ENCODE peak calls at places on chromosomes 3 and 15, in six cellular contexts. D, O, G, M, E and L are unnamed samples.
A peak's percentile ranks its signal among the peaks of the same experiment; 100 is the strongest.

GRCh38 chr15:34109775-34110663 is 8.1 kb downstream of the PGBD4 start:
- DNase-seq in D (no peak), O (peak; percentile 64), G (no peak), M (peak; percentile 60), E (no peak), L (peak; percentile 9)

GRCh38 chr3:56844536-56844935 is 42.8 kb upstream of the ARHGEF3 start:
- DNase-seq in D (no peak), O (no peak), G (no peak), M (no peak), E (no peak), L (no peak)

GRCh38 chr3:62049033-62049432 is 324.3 kb downstream of the FEZF2 start:
- DNase-seq in D (no peak), O (no peak), G (no peak), M (peak; percentile 6), E (no peak), L (peak; percentile 3)

GRCh38 chr15:36517758-36518157 is 61.7 kb upstream of the CDIN1 start:
- DNase-seq in D (no peak), O (no peak), G (no peak), M (no peak), E (no peak), L (no peak)

GRCh38 chr3:133292251-133292650 is 107.6 kb upstream of the BFSP2 start:
- DNase-seq in D (no peak), O (no peak), G (no peak), M (no peak), E (no peak), L (no peak)

GRCh38 chr3:60835796-60836195 is 415.5 kb downstream of the FHIT start:
- DNase-seq in D (no peak), O (no peak), G (no peak), M (no peak), E (no peak), L (no peak)

GRCh38 chr3:141124715-141125114 is 73.6 kb downstream of the SPSB4 start:
- DNase-seq in D (no peak), O (no peak), G (no peak), M (no peak), E (no peak), L (no peak)

GRCh38 chr3:155169221-155169620 is 89.1 kb downstream of the MME start:
- DNase-seq in D (no peak), O (no peak), G (no peak), M (no peak), E (no peak), L (no peak)

GRCh38 chr3:14456794-14457193 is 54.4 kb downstream of the SLC6A6 start:
- DNase-seq in D (no peak), O (no peak), G (no peak), M (no peak), E (no peak), L (no peak)

GRCh38 chr3:57892423-57892822 is 115.8 kb upstream of the FLNB start:
- DNase-seq in D (no peak), O (no peak), G (no peak), M (peak; percentile 33), E (no peak), L (no peak)

GRCh38 chr15:40990789-40991188 is 37.5 kb downstream of the CHAC1 start:
- DNase-seq in D (no peak), O (no peak), G (no peak), M (no peak), E (no peak), L (no peak)

GRCh38 chr15:77507151-77507847 is 86.6 kb downstream of the HMG20A start:
- DNase-seq in D (no peak), O (no peak), G (no peak), M (no peak), E (no peak), L (peak; percentile 24)

GRCh38 chr3:57809609-57809968 is 53.5 kb downstream of the SLMAP start:
- DNase-seq in D (no peak), O (no peak), G (no peak), M (no peak), E (no peak), L (no peak)

GRCh38 chr15:68368731-68369435 is 63.1 kb downstream of the ITGA11 start:
- DNase-seq in D (no peak), O (peak; percentile 73), G (no peak), M (peak; percentile 58), E (no peak), L (no peak)

GRCh38 chr3:134360046-134360445 is 14.2 kb downstream of the AMOTL2 start:
- DNase-seq in D (no peak), O (no peak), G (no peak), M (no peak), E (no peak), L (no peak)

GRCh38 chr3:12553921-12554391 is 2.9 kb upstream of the MKRN2 start:
- DNase-seq in D (no peak), O (peak; percentile 29), G (peak; percentile 37), M (no peak), E (no peak), L (no peak)

GRCh38 chr3:16060945-16061344 is 113.5 kb upstream of the GALNT15 start:
- DNase-seq in D (no peak), O (peak; percentile 78), G (no peak), M (peak; percentile 95), E (no peak), L (no peak)

GRCh38 chr3:155076888-155077287 is 3.2 kb upstream of the MME start:
- DNase-seq in D (no peak), O (no peak), G (no peak), M (peak; percentile 52), E (no peak), L (no peak)

GRCh38 chr3:107985496-107985895 is 105.3 kb downstream of the CD47 start:
- DNase-seq in D (no peak), O (no peak), G (no peak), M (no peak), E (no peak), L (no peak)

GRCh38 chr3:194571491-194571941 is 61.7 kb downstream of the TMEM44 start:
- DNase-seq in D (no peak), O (no peak), G (no peak), M (no peak), E (no peak), L (peak; percentile 29)

GRCh38 chr3:194569252-194569651 is 64.0 kb downstream of the TMEM44 start:
- DNase-seq in D (no peak), O (no peak), G (no peak), M (no peak), E (no peak), L (no peak)

GRCh38 chr3:194572131-194572789 is 61.0 kb downstream of the TMEM44 start:
- DNase-seq in D (no peak), O (peak; percentile 98), G (no peak), M (peak; percentile 97), E (no peak), L (peak; percentile 90)

GRCh38 chr3:194570184-194570583 is 63.0 kb downstream of the TMEM44 start:
- DNase-seq in D (no peak), O (no peak), G (no peak), M (no peak), E (no peak), L (no peak)

DNA sequence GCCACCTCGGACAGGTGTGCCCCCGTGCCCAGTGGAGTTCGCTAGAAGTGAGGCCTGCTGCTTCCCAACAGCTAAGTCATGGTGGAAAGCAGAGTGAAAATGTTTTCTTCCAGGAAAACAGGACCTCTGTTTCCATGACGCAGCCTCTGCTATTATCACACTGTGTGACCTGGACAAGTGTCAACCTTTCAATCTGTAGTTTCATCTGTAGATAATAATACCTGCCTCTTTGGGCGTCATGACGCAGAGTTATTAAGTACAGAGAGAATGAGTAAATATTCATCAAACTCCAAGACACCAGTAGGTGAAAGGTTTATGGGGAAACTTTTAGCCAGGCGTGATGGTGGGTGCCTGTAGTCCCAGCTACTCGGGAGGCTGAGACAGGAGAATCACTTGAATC is 62.3 kb downstream of the TMEM44 start:
- DNase-seq in D (no peak), O (no peak), G (no peak), M (no peak), E (no peak), L (peak; percentile 66)
- H2AK5ac ChIP-seq in D (peak overlapping the region; percentile 3), O (peak overlapping the region; percentile 54), G (no peak overlapping the region), M (peak overlapping the region; percentile 86), E (no peak overlapping the region), L (no peak overlapping the region)

GRCh38 chr3:171850324-171850697 is 7.2 kb downstream of the TMEM212 start:
- DNase-seq in D (no peak), O (no peak), G (no peak), M (no peak), E (no peak), L (peak; percentile 89)
- H2AFZ ChIP-seq in D (peak overlapping the region; percentile 17), O (no peak overlapping the region), G (no peak overlapping the region), M (peak overlapping the region; percentile 16), E (peak overlapping the region; percentile 12), L (no peak overlapping the region)

DNA sequence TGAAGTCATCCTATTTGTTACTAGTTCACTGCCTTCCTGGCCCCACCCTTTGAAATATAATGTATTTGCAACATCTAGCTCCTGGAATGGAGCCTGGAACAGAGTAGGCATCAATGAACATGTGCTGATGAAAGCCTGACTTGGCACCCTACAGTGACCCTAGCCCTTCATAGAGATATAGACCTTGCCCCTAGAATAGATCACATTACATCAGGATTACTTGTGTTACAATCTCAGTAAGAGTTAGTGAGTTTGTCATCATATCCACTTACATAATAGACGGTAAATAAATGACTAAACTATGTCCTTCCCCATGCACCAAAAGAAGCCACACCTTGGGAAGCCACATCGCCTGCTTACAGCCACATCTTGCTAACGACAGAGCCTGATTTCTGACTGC is 110.5 kb upstream of the WNT5A start:
- DNase-seq in D (no peak), O (no peak), G (no peak), M (no peak), E (no peak), L (no peak)
- H4K91ac ChIP-seq in D (no peak overlapping the region), O (no peak overlapping the region), G (no peak overlapping the region), M (no peak overlapping the region), E (no peak overlapping the region), L (no peak overlapping the region)

GRCh38 chr15:65339436-65339835 is 35.0 kb downstream of the RNU5B-1 start:
- DNase-seq in D (no peak), O (peak; percentile 13), G (no peak), M (no peak), E (no peak), L (no peak)
- H2AK5ac ChIP-seq in D (peak overlapping the region; percentile 0), O (no peak overlapping the region), G (no peak overlapping the region), M (no peak overlapping the region), E (peak overlapping the region; percentile 82), L (peak overlapping the region; percentile 24)

GRCh38 chr3:177478170-177478859 is 281.0 kb upstream of the TBL1XR1 start:
- DNase-seq in D (no peak), O (peak; percentile 97), G (no peak), M (peak; percentile 100), E (no peak), L (peak; percentile 89)
- H2AFZ ChIP-seq in D (peak overlapping the region; percentile 0), O (no peak overlapping the region), G (no peak overlapping the region), M (peak overlapping the region; percentile 18), E (no peak overlapping the region), L (no peak overlapping the region)

GRCh38 chr3:122628567-122628966 is 51.1 kb downstream of the PARP15 start:
- DNase-seq in D (no peak), O (no peak), G (no peak), M (no peak), E (no peak), L (peak; percentile 72)
- H4K91ac ChIP-seq in D (no peak overlapping the region), O (no peak overlapping the region), G (no peak overlapping the region), M (no peak overlapping the region), E (no peak overlapping the region), L (no peak overlapping the region)